ENCODE peak calls at places on chromosomes 3 and 15, in four cellular contexts. N is EL, M is AG08395, E is Kasumi-1. V is an unnamed sample.

GRCh38 chr3:191966556-191966955 is 505.6 kb downstream of the PYDC2 start:
- DNase-seq in N (no peak), M (no peak), E (no peak), V (no peak)

GRCh38 chr15:101633356-101633755 is 18.8 kb downstream of the TM2D3 start:
- DNase-seq in E (no peak), M (no peak), N (no peak), V (no peak)

GRCh38 chr3:52456169-52456799 is 880 bp downstream of the NISCH start:
- DNase-seq in N (peak; percentile 38), M (peak; percentile 60), E (no peak), V (no peak)

GRCh38 chr15:42427429-42428223 is 63.3 kb downstream of the ZNF106 start:
- DNase-seq in E (no peak), N (peak; percentile 95), M (peak; percentile 80), V (no peak)

GRCh38 chr3:185318136-185318535 is 44.8 kb upstream of the MAP3K13 start:
- DNase-seq in N (peak; percentile 24), M (no peak), E (no peak), V (no peak)

GRCh38 chr15:40353697-40354096 is 2.9 kb downstream of the PHGR1 start:
- DNase-seq in E (no peak), N (no peak), M (no peak), V (no peak)

GRCh38 chr3:15204005-15204404 is 2.0 kb upstream of the CAPN7 start:
- DNase-seq in M (no peak), N (peak; percentile 48), E (no peak), V (no peak)

GRCh38 chr15:51661072-51661471 is 20.2 kb upstream of the SCG3 start:
- DNase-seq in N (no peak), E (no peak), M (no peak), V (no peak)

GRCh38 chr3:13831386-13831996 is 48.4 kb downstream of the WNT7A start:
- DNase-seq in N (no peak), E (no peak), M (no peak), V (no peak)

GRCh38 chr15:33448961-33449611 is 138.3 kb downstream of the RYR3 start:
- DNase-seq in M (no peak), E (no peak), N (no peak), V (no peak)

GRCh38 chr3:160210799-160211221 is 14.4 kb upstream of the C3orf80 start:
- DNase-seq in N (peak; percentile 55), E (peak; percentile 37), M (peak; percentile 68), V (peak; percentile 24)

GRCh38 chr3:75768303-75769017 is 16.9 kb downstream of the ZNF717 start:
- DNase-seq in N (no peak), M (no peak), E (no peak), V (no peak)

GRCh38 chr15:61746589-61746988 is 313.7 kb downstream of the VPS13C start:
- DNase-seq in N (no peak), M (no peak), E (no peak), V (no peak)

GRCh38 chr3:78277793-78278192 is 1237.9 kb downstream of the ROBO2 start:
- DNase-seq in E (no peak), M (no peak), N (no peak), V (no peak)

GRCh38 chr3:143145951-143146350 is 26.4 kb downstream of the CHST2 start:
- DNase-seq in E (no peak), N (no peak), M (no peak), V (no peak)

GRCh38 chr3:38721207-38721772 is 71.8 kb upstream of the SCN5A start:
- DNase-seq in E (no peak), M (no peak), N (no peak), V (no peak)

GRCh38 chr3:127196466-127197299 is 3.8 kb downstream of the PRR23E start:
- DNase-seq in E (no peak), N (no peak), M (no peak), V (no peak)

GRCh38 chr3:127288921-127289645 is 1.2 kb upstream of the PRR20G start:
- DNase-seq in M (no peak), E (no peak), N (no peak), V (no peak)

GRCh38 chr3:126439346-126439967 is 36.2 kb downstream of the ZXDC start:
- DNase-seq in E (no peak), M (no peak), N (no peak), V (no peak)

GRCh38 chr3:142450192-142450591 is 2.4 kb upstream of the XRN1 start:
- DNase-seq in N (no peak), M (no peak), E (no peak), V (no peak)

GRCh38 chr3:31234143-31234542 is 298.6 kb upstream of the STT3B start:
- DNase-seq in E (peak; percentile 92), N (no peak), M (no peak), V (no peak)

GRCh38 chr3:170599083-170599482 is 13.2 kb upstream of the SLC7A14 start:
- DNase-seq in E (no peak), M (no peak), N (no peak), V (no peak)

GRCh38 chr3:72263223-72264015 is 478.5 kb upstream of the PROK2 start:
- DNase-seq in M (no peak), N (no peak), E (no peak), V (no peak)

GRCh38 chr3:77931272-77932009 is 891.5 kb downstream of the ROBO2 start:
- DNase-seq in M (no peak), N (no peak), E (no peak), V (no peak)

GRCh38 chr3:153599685-153600084 is 437.7 kb downstream of the RAP2B start:
- DNase-seq in N (peak; percentile 70), M (peak; percentile 90), E (no peak), V (peak; percentile 2)

GRCh38 chr15:68763063-68763462 is 57.6 kb downstream of the ANP32A start:
- DNase-seq in E (no peak), M (no peak), N (no peak), V (no peak)

GRCh38 chr15:92653366-92653765 is 2.2 kb downstream of the FAM174B start:
- DNase-seq in E (no peak), M (no peak), N (no peak), V (no peak)

GRCh38 chr3:51887620-51888019 is 12.2 kb upstream of the IQCF5 start:
- DNase-seq in N (no peak), E (no peak), M (no peak), V (no peak)

GRCh38 chr15:80931191-80931590 is 58.4 kb downstream of the MESD start:
- DNase-seq in M (peak; percentile 25), E (no peak), N (no peak), V (no peak)

GRCh38 chr3:189513281-189514151 is 117.7 kb upstream of the TP63 start:
- DNase-seq in N (no peak), M (no peak), E (no peak), V (no peak)

V was measured in HTR-8/SVneo.